ENCODE peak calls at places on chromosomes 13 and 19, in seven cellular contexts. One of them, this sample, is unnamed.

GRCh38 chr19:17195106-17195505 is 20.1 kb upstream of the USE1 start:
- DNase-seq in gastrocnemius medialis: no peak
- DNase-seq in DND-41: no peak
- DNase-seq in fibroblast of mammary gland: no peak
- DNase-seq in astrocyte of the spinal cord: no peak
- DNase-seq in heart left ventricle: no peak
- DNase-seq in psoas muscle: no peak
- DNase-seq in this sample: no peak

GRCh38 chr13:98447881-98448641 is 128.8 kb downstream of the STK24 start:
- DNase-seq in gastrocnemius medialis: no peak
- DNase-seq in DND-41: no peak
- DNase-seq in fibroblast of mammary gland: peak; percentile 31
- DNase-seq in astrocyte of the spinal cord: peak; percentile 38
- DNase-seq in heart left ventricle: peak; percentile 52
- DNase-seq in psoas muscle: peak; percentile 67
- DNase-seq in this sample: no peak

GRCh38 chr19:54449701-54450069 is 686 bp downstream of the LENG8 start:
- DNase-seq in gastrocnemius medialis: no peak
- DNase-seq in DND-41: no peak
- DNase-seq in fibroblast of mammary gland: peak; percentile 31
- DNase-seq in astrocyte of the spinal cord: no peak
- DNase-seq in heart left ventricle: no peak
- DNase-seq in psoas muscle: no peak
- DNase-seq in this sample: no peak

GRCh38 chr13:43661321-43661720 is 125.5 kb downstream of the ENOX1 start:
- DNase-seq in gastrocnemius medialis: no peak
- DNase-seq in DND-41: no peak
- DNase-seq in fibroblast of mammary gland: no peak
- DNase-seq in astrocyte of the spinal cord: no peak
- DNase-seq in heart left ventricle: no peak
- DNase-seq in psoas muscle: no peak
- DNase-seq in this sample: no peak

GRCh38 chr13:99289265-99289664 is 17.9 kb downstream of the GPR183 start:
- DNase-seq in gastrocnemius medialis: no peak
- DNase-seq in DND-41: no peak
- DNase-seq in fibroblast of mammary gland: no peak
- DNase-seq in astrocyte of the spinal cord: no peak
- DNase-seq in heart left ventricle: no peak
- DNase-seq in psoas muscle: no peak
- DNase-seq in this sample: no peak

GRCh38 chr13:88643233-88643632 is 972.1 kb downstream of the SLITRK5 start:
- DNase-seq in gastrocnemius medialis: no peak
- DNase-seq in DND-41: no peak
- DNase-seq in fibroblast of mammary gland: no peak
- DNase-seq in astrocyte of the spinal cord: no peak
- DNase-seq in heart left ventricle: no peak
- DNase-seq in psoas muscle: no peak
- DNase-seq in this sample: no peak

GRCh38 chr19:41225238-41226052 is 6.4 kb downstream of the AXL start:
- DNase-seq in gastrocnemius medialis: peak; percentile 44
- DNase-seq in DND-41: no peak
- DNase-seq in fibroblast of mammary gland: peak; percentile 100
- DNase-seq in astrocyte of the spinal cord: peak; percentile 98
- DNase-seq in heart left ventricle: peak; percentile 63
- DNase-seq in psoas muscle: peak; percentile 80
- DNase-seq in this sample: peak; percentile 98

GRCh38 chr19:45526143-45526542 is 18.9 kb downstream of the VASP start:
- DNase-seq in gastrocnemius medialis: peak; percentile 42
- DNase-seq in DND-41: peak; percentile 40
- DNase-seq in fibroblast of mammary gland: peak; percentile 66
- DNase-seq in astrocyte of the spinal cord: peak; percentile 65
- DNase-seq in heart left ventricle: peak; percentile 72
- DNase-seq in psoas muscle: peak; percentile 88
- DNase-seq in this sample: no peak

GRCh38 chr19:14023404-14024235 is 4.3 kb upstream of the RLN3 start:
- DNase-seq in gastrocnemius medialis: no peak
- DNase-seq in DND-41: no peak
- DNase-seq in fibroblast of mammary gland: no peak
- DNase-seq in astrocyte of the spinal cord: peak; percentile 40
- DNase-seq in heart left ventricle: peak; percentile 46
- DNase-seq in psoas muscle: peak; percentile 53
- DNase-seq in this sample: no peak

GRCh38 chr13:70043685-70044084 is 63.9 kb upstream of the ATXN8OS start:
- DNase-seq in gastrocnemius medialis: no peak
- DNase-seq in DND-41: no peak
- DNase-seq in fibroblast of mammary gland: no peak
- DNase-seq in astrocyte of the spinal cord: peak; percentile 9
- DNase-seq in heart left ventricle: no peak
- DNase-seq in psoas muscle: no peak
- DNase-seq in this sample: no peak

GRCh38 chr13:38228322-38228721 is 121.3 kb upstream of the UFM1 start:
- DNase-seq in gastrocnemius medialis: no peak
- DNase-seq in DND-41: no peak
- DNase-seq in fibroblast of mammary gland: no peak
- DNase-seq in astrocyte of the spinal cord: no peak
- DNase-seq in heart left ventricle: no peak
- DNase-seq in psoas muscle: no peak
- DNase-seq in this sample: no peak

DNA sequence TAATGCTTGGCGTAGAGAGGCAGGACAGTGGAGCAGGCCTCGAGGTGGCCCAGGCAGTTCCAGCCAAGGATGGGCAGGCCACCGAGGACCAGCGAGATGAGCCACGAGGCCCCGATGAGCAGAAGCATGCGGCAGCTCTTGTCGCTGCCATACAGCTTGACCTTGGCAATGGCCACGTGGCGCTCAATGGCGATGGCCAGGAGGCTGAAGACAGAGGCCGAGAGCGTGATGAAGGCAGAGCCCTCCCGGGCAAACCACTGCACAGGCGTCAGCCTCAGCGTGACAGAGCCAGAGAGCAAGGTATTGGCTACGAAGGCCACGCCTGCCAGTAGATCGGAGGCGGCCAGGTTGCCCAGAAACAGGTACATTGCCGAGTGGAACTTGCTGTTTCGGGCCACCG is 6.8 kb downstream of the S1PR2 start:
- DNase-seq in gastrocnemius medialis: no peak
- DNase-seq in DND-41: no peak
- DNase-seq in fibroblast of mammary gland: no peak
- DNase-seq in astrocyte of the spinal cord: no peak
- DNase-seq in heart left ventricle: no peak
- DNase-seq in psoas muscle: no peak
- DNase-seq in this sample: no peak
- H3K4me3 ChIP-seq in gastrocnemius medialis: no peak overlapping the region
- H3K4me3 ChIP-seq in DND-41: no peak overlapping the region
- H3K4me3 ChIP-seq in fibroblast of mammary gland: no peak overlapping the region
- H3K4me3 ChIP-seq in astrocyte of the spinal cord: no peak overlapping the region
- H3K4me3 ChIP-seq in heart left ventricle: no peak overlapping the region
- H3K4me3 ChIP-seq in psoas muscle: no peak overlapping the region
- H3K4me3 ChIP-seq in this sample: no peak overlapping the region

GRCh38 chr13:26074706-26075105 is 22.9 kb upstream of the SHISA2 start:
- DNase-seq in gastrocnemius medialis: no peak
- DNase-seq in DND-41: no peak
- DNase-seq in fibroblast of mammary gland: no peak
- DNase-seq in astrocyte of the spinal cord: peak; percentile 12
- DNase-seq in heart left ventricle: no peak
- DNase-seq in psoas muscle: no peak
- DNase-seq in this sample: no peak
- TF ChIP-seq CTCF in gastrocnemius medialis: no peak
- TF ChIP-seq CTCF in DND-41: no peak
- TF ChIP-seq CTCF in fibroblast of mammary gland: no peak
- TF ChIP-seq CTCF in astrocyte of the spinal cord: peak; percentile 26
- TF ChIP-seq CTCF in heart left ventricle: no peak
- TF ChIP-seq CTCF in psoas muscle: no peak
- TF ChIP-seq CTCF in this sample: no peak

DNA sequence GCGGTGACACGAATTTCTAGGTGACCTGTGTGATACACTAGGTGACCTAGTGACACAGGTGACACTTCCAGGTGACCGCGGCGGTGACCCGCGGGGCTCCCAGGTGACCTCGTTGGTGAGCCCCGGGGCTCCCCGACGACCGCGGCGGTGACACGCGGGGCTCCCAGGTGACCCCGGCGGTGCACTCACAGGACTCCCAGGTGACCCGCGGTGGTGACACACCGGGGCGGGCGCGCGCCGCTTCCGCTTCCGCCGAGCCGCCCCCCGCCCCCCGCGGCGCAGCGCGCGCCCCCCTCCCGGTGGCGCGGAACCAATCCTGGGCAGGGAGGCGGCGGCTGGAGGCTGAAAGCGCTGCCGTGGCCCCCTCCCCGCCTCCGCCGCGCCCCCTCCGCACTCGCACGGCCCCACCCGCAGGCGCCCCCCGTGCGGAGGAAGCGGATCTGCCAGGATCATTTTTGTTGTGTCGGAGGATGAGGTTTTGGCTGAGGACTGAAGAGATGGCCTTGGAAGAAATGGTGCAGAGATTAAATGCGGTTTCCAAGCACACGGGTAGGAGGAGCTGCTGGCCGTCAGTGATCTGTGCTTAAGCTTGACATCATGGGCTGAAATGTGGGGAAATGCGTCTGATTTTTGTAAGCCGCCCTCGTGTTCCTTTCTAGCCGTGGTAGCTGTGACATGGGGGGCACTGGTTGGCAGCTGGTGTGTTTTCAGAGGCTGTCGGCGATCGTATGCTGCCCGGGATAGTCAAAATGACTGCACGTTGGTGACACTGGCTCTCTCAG is at the start of gene MCF2L:
- DNase-seq in gastrocnemius medialis: no peak
- DNase-seq in DND-41: peak; percentile 73
- DNase-seq in fibroblast of mammary gland: peak; percentile 37
- DNase-seq in astrocyte of the spinal cord: peak; percentile 8
- DNase-seq in heart left ventricle: peak; percentile 45
- DNase-seq in psoas muscle: peak; percentile 53
- DNase-seq in this sample: peak; percentile 2
- H3K4me3 ChIP-seq in gastrocnemius medialis: peak within 1 kb of the TSS; percentile 47
- H3K4me3 ChIP-seq in DND-41: peak within 1 kb of the TSS; percentile 40
- H3K4me3 ChIP-seq in fibroblast of mammary gland: no peak within 1 kb of the TSS
- H3K4me3 ChIP-seq in astrocyte of the spinal cord: no peak within 1 kb of the TSS
- H3K4me3 ChIP-seq in heart left ventricle: peak within 1 kb of the TSS; percentile 47
- H3K4me3 ChIP-seq in psoas muscle: peak within 1 kb of the TSS; percentile 53
- H3K4me3 ChIP-seq in this sample: no peak within 1 kb of the TSS

DNA sequence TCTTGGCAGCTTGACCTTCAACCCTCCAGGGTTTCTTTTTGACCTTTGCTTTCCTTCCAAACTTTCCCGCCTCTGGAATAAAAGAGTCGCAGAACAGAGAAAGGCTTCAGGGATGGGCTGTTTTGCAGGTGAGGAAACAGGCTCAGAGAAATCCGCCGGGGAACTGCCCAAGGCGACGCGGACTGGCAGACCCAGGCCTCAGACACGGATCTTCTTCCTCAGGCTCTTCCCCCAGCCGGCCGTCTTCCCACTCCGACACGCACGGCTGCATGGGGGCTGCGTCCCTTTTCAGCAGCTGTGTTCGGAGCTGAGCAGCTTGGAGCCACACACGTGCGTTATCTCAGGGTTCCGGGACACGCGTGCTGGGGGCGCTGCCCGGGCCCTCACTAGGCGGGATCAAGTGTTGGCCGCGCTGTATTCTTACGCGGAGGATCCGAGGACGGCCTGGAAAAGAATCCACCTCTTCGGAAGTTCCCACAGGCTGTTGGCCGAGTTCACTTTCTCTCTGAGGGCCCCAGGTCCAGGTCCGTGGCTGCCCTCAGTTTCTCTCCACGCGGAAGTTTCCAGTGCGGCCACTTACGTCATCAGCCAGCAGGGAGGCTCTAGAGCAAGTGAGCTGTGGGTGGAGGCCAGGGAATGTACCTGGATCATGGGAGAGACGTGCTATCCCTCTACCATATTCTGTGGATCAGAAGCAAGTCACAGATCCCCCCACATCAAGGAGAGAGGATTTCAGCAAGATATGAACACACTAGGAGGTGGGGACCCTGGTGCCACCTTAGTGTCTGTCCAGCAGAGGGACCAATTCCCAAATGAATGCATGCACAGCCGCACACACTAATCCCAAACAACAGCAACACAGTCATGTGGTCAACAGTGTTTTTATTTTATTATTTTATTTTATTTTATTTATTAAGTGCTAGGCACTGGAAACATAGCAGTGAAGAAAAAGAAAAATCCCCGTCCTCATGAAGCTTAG is 100.4 kb downstream of the ING1 start:
- DNase-seq in gastrocnemius medialis: no peak
- DNase-seq in DND-41: no peak
- DNase-seq in fibroblast of mammary gland: peak; percentile 7
- DNase-seq in astrocyte of the spinal cord: no peak
- DNase-seq in heart left ventricle: no peak
- DNase-seq in psoas muscle: no peak
- DNase-seq in this sample: no peak
- TF ChIP-seq CTCF in gastrocnemius medialis: no peak
- TF ChIP-seq CTCF in DND-41: peak; percentile 33
- TF ChIP-seq CTCF in fibroblast of mammary gland: no peak
- TF ChIP-seq CTCF in astrocyte of the spinal cord: peak; percentile 1
- TF ChIP-seq CTCF in heart left ventricle: no peak
- TF ChIP-seq CTCF in psoas muscle: no peak
- TF ChIP-seq CTCF in this sample: peak; percentile 12

DNA sequence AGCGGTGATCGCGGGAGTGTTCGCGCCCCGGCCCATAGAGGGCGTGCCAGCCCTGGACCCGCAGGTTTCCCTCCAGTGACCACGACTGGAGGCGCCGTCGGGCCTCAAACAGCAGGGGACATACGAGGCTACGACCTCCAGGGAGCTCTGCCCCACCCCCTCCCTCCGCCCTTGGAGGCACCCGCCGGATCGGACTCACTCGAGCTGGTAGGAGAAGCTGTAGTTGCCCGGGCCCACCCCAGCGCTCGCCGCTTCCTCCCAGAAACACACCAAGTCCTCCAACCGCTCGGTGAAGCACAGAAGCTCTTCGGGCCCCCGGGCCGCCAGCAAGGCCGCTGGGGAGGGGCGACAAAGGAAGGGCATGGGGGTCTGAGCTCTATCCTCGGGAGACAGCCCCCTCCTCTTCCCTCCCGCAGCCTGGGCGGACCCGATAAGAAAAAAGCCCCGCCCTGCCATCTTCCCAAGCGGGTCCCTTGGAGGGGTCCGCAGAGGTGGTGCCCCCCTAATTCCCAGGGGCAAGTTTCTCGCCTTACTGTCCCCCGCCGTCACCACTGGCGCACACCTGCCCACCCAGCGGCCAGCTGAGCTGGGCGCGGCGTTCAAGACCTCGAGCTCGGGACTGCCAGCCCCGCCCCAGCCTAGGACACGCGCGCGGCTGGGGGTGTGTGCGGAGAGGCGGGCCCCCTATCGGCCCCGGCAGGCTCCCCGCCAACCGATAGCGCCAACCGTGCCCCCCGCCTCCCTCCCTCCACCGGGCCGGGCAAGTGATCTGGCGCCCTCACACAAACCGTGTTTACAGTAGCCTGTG is 1.0 kb downstream of the EPOR start:
- DNase-seq in gastrocnemius medialis: no peak
- DNase-seq in DND-41: no peak
- DNase-seq in fibroblast of mammary gland: no peak
- DNase-seq in astrocyte of the spinal cord: no peak
- DNase-seq in heart left ventricle: peak; percentile 30
- DNase-seq in psoas muscle: peak; percentile 71
- DNase-seq in this sample: no peak
- H3K4me3 ChIP-seq in gastrocnemius medialis: peak overlapping the region; percentile 38
- H3K4me3 ChIP-seq in DND-41: no peak overlapping the region
- H3K4me3 ChIP-seq in fibroblast of mammary gland: no peak overlapping the region
- H3K4me3 ChIP-seq in astrocyte of the spinal cord: peak overlapping the region; percentile 2
- H3K4me3 ChIP-seq in heart left ventricle: peak overlapping the region; percentile 39
- H3K4me3 ChIP-seq in psoas muscle: peak overlapping the region; percentile 53
- H3K4me3 ChIP-seq in this sample: no peak overlapping the region

DNA sequence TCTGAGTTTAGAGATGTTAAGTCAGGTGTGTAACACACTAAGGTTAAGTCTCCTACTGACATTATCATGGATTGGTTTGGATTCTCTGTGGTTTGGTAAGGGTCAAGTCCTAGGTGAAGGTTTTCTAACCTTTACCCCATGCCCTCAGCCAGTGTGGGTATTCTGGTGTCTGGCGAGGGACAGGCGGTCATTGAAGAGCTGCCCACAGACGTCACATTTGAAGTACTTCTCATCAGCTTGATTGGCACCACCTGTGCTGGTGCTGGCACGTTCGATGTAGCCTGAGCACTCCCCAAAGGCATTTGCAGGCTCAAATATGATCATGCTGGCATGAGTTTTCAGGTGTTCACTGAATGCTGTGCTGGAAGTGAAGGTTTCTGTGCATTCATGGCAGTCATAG is 27.0 kb downstream of the PEG3 start:
- DNase-seq in gastrocnemius medialis: no peak
- DNase-seq in DND-41: no peak
- DNase-seq in fibroblast of mammary gland: no peak
- DNase-seq in astrocyte of the spinal cord: no peak
- DNase-seq in heart left ventricle: no peak
- DNase-seq in psoas muscle: no peak
- DNase-seq in this sample: no peak
- TF ChIP-seq CTCF in gastrocnemius medialis: no peak
- TF ChIP-seq CTCF in DND-41: no peak
- TF ChIP-seq CTCF in fibroblast of mammary gland: no peak
- TF ChIP-seq CTCF in astrocyte of the spinal cord: no peak
- TF ChIP-seq CTCF in heart left ventricle: no peak
- TF ChIP-seq CTCF in psoas muscle: no peak
- TF ChIP-seq CTCF in this sample: no peak

This sample was measured in HFF-Myc.